ENCODE peak calls at places on chromosome 10, in ten cellular contexts. L, W, U, J, E, B, V, O, A and X are unnamed samples.

GRCh38 chr10:58701398-58702135 is 188.9 kb downstream of the BICC1 start:
- DNase-seq in L (no peak), W (no peak), U (peak), J (peak), E (peak), B (peak), V (no peak), O (no peak), A (peak), X (peak)

GRCh38 chr10:43307306-43307705 is 40.4 kb upstream of the RASGEF1A start:
- DNase-seq in L (no peak), W (no peak), U (no peak), J (no peak), E (no peak), B (no peak), V (no peak), O (no peak), A (no peak), X (no peak)

GRCh38 chr10:77391605-77392235 is 245.9 kb downstream of the KCNMA1 start:
- DNase-seq in L (peak), W (peak), U (peak), J (peak), E (peak), B (peak), V (peak), O (no peak), A (peak), X (peak)

GRCh38 chr10:12716042-12716441 is 285.5 kb downstream of the CCDC3 start:
- DNase-seq in L (no peak), W (no peak), U (no peak), J (no peak), E (no peak), B (no peak), V (no peak), O (no peak), A (no peak), X (no peak)

GRCh38 chr10:92789067-92789466 is 59.3 kb upstream of the EXOC6 start:
- DNase-seq in L (no peak), W (no peak), U (no peak), J (no peak), E (no peak), B (no peak), V (no peak), O (no peak), A (no peak), X (no peak)

GRCh38 chr10:114045071-114045737 is 1.5 kb downstream of the ADRB1 start:
- DNase-seq in L (peak), W (no peak), U (no peak), J (no peak), E (no peak), B (no peak), V (no peak), O (no peak), A (peak), X (no peak)

GRCh38 chr10:89845541-89846275 is 144.3 kb downstream of the KIF20B start:
- DNase-seq in L (no peak), W (peak), U (peak), J (peak), E (peak), B (peak), V (no peak), O (no peak), A (no peak), X (peak)

GRCh38 chr10:22427101-22427500 is 81.8 kb downstream of the SPAG6 start:
- DNase-seq in L (no peak), W (no peak), U (no peak), J (peak), E (peak), B (peak), V (peak), O (no peak), A (no peak), X (peak)

GRCh38 chr10:90222372-90222771 is 521.0 kb downstream of the KIF20B start:
- DNase-seq in L (no peak), W (peak), U (peak), J (peak), E (peak), B (peak), V (no peak), O (no peak), A (no peak), X (peak)

GRCh38 chr10:98125940-98126631 is 8.4 kb upstream of the R3HCC1L start:
- DNase-seq in L (no peak), W (no peak), U (no peak), J (no peak), E (no peak), B (no peak), V (no peak), O (no peak), A (no peak), X (no peak)

GRCh38 chr10:72081772-72082590 is 6.4 kb downstream of the SPOCK2 start:
- DNase-seq in L (no peak), W (no peak), U (no peak), J (peak), E (no peak), B (no peak), V (no peak), O (no peak), A (peak), X (no peak)

GRCh38 chr10:76523215-76523614 is 1091.8 kb downstream of the LRMDA start:
- DNase-seq in L (no peak), W (no peak), U (no peak), J (no peak), E (peak), B (no peak), V (no peak), O (no peak), A (no peak), X (peak)

GRCh38 chr10:536935-537334 is 152.5 kb downstream of the DIP2C start:
- DNase-seq in L (no peak), W (no peak), U (no peak), J (no peak), E (no peak), B (no peak), V (no peak), O (no peak), A (no peak), X (no peak)

GRCh38 chr10:86598151-86598550 is 56.2 kb upstream of the OPN4 start:
- DNase-seq in L (no peak), W (no peak), U (no peak), J (no peak), E (peak), B (no peak), V (no peak), O (no peak), A (no peak), X (peak)

GRCh38 chr10:71981024-71981867 is 17.1 kb downstream of the CHST3 start:
- DNase-seq in L (peak), W (no peak), U (no peak), J (no peak), E (peak), B (peak), V (no peak), O (no peak), A (no peak), X (peak)

GRCh38 chr10:93481931-93482834 is at the start of gene MYOF:
- DNase-seq in L (peak), W (peak), U (peak), J (peak), E (peak), B (peak), V (peak), O (peak), A (peak), X (peak)

GRCh38 chr10:132545659-132546367 is 8.2 kb downstream of the INPP5A start:
- DNase-seq in L (no peak), W (no peak), U (no peak), J (no peak), E (no peak), B (no peak), V (no peak), O (peak), A (no peak), X (no peak)
- H3K4me3 ChIP-seq in L (no peak), W (no peak), U (no peak), J (no peak), E (no peak), B (no peak), V (no peak), O (no peak), A (no peak), X (no peak)

GRCh38 chr10:102660891-102661613 is 16.8 kb downstream of the TRIM8 start:
- DNase-seq in L (peak), W (no peak), U (peak), J (no peak), E (peak), B (peak), V (no peak), O (no peak), A (peak), X (peak)
- TF ChIP-seq CTCF in L (no peak), W (no peak), U (no peak), J (no peak), E (no peak), B (no peak), V (no peak), O (no peak), A (no peak), X (no peak)

DNA sequence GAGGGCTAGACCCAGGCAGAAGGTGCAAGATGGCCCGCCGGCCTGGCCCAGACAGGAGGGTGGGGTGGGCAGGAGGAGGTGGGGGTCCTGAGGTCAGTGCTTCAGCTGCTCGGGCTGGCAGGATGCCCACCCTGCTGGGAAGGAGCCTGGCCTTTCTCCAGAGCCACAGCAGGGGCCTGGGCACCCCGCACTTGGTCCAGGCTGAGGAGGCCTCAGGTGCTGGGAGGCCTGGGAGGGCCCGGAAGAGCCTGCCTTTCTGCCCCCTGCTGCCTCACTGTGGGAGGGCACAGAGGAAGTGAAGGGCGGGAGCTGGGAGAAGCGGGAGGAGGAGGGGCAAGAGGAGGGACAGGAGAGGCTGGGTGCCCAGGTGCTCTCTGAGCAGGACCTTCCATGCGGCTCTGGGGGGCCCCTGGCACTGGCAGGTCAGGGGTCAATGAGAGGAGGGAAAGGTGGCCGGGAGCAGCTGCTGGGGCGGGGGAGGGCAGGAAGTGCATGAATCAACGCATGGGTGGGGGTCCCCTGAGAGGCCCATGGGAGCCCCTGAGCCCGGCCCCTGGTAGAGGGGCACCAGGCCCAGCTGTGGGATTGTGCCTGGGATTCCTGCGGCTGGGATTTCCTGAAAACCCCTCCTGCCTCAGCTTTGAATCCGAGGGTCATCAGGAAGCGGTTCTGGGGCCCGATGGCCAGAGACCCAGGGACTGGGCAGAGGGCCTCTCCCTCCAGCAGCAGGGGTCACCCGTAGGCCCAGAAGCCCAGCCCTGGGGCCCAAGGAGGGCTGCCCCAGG is 49.9 kb downstream of the PWWP2B start:
- DNase-seq in L (no peak), W (no peak), U (no peak), J (peak), E (no peak), B (no peak), V (peak), O (peak), A (peak), X (no peak)
- H3K4me3 ChIP-seq in L (no peak), W (no peak), U (no peak), J (peak), E (no peak), B (no peak), V (no peak), O (no peak), A (peak), X (no peak)

DNA sequence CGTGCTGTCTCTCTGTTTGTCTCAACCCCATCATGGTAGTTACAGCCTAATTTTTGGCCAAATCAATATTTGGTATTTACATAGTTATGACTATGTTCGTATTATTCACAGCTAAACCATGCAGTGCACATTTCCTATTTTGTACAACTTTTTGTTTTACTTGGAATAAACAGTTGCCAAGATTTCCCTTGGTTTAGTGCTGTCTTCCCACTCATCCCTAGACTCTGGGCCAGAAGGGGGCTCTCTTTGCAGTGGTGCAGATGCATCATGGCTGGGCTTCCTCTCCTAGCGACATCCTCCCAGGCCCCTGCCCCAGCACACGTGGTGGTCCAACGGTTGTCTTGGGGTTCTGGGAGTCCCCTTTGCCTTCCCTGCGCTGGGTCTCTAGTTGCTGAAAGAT is 151.6 kb downstream of the PTPN20 start:
- DNase-seq in L (peak), W (no peak), U (no peak), J (peak), E (no peak), B (no peak), V (no peak), O (no peak), A (no peak), X (peak)
- TF ChIP-seq CTCF in L (peak), W (peak), U (peak), J (peak), E (no peak), B (peak), V (no peak), O (no peak), A (no peak), X (peak)

GRCh38 chr10:132570265-132570664 is 32.7 kb downstream of the INPP5A start:
- DNase-seq in L (no peak), W (no peak), U (no peak), J (no peak), E (no peak), B (no peak), V (no peak), O (no peak), A (no peak), X (no peak)
- H3K4me3 ChIP-seq in L (no peak), W (no peak), U (no peak), J (no peak), E (no peak), B (no peak), V (no peak), O (no peak), A (no peak), X (no peak)

GRCh38 chr10:5567477-5567876 is 42.7 kb downstream of the CALML3 start:
- DNase-seq in L (no peak), W (no peak), U (no peak), J (no peak), E (no peak), B (no peak), V (no peak), O (no peak), A (no peak), X (no peak)

GRCh38 chr10:5565671-5566581 is 41.2 kb downstream of the CALML3 start:
- DNase-seq in L (no peak), W (peak), U (peak), J (peak), E (peak), B (no peak), V (no peak), O (peak), A (no peak), X (no peak)

GRCh38 chr10:5565205-5565545 is 40.4 kb downstream of the CALML3 start:
- DNase-seq in L (no peak), W (no peak), U (no peak), J (no peak), E (no peak), B (no peak), V (no peak), O (peak), A (no peak), X (no peak)

GRCh38 chr10:5564537-5565204 is 39.9 kb downstream of the CALML3 start:
- DNase-seq in L (no peak), W (no peak), U (no peak), J (no peak), E (no peak), B (no peak), V (no peak), O (peak), A (no peak), X (no peak)

GRCh38 chr10:5566606-5567005 is 41.8 kb downstream of the CALML3 start:
- DNase-seq in L (no peak), W (no peak), U (no peak), J (peak), E (no peak), B (no peak), V (no peak), O (no peak), A (no peak), X (no peak)
- TF ChIP-seq CTCF in L (no peak), W (no peak), U (no peak), J (no peak), E (no peak), B (no peak), V (no peak), O (no peak), A (no peak), X (no peak)

GRCh38 chr10:8084799-8085198 is 30.3 kb downstream of the GATA3 start:
- DNase-seq in L (no peak), W (no peak), U (no peak), J (no peak), E (no peak), B (no peak), V (no peak), O (no peak), A (no peak), X (no peak)

GRCh38 chr10:8088504-8088903 is 34.0 kb downstream of the GATA3 start:
- DNase-seq in L (no peak), W (no peak), U (no peak), J (no peak), E (no peak), B (no peak), V (no peak), O (no peak), A (no peak), X (no peak)

DNA sequence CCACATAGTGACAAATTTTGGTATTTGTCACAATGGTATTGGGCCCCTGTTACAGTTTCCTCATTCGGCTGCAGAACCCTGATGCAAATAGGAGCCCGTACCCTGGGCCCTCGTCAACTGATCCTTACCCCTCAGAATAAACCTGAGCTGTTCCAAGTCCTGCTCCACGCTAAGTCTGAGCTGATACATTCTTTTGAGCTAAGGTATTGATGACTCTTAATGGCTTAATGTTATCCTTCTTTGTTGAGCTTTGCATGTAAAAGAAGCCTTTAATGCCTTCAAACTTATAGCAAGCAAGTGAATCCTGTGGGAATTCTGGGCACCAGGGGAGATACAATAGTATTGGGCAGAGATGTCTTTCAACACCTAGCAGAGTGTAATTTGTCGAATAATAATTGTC is 31.8 kb downstream of the GATA3 start:
- DNase-seq in L (peak), W (no peak), U (no peak), J (no peak), E (no peak), B (no peak), V (no peak), O (no peak), A (no peak), X (no peak)
- H3K4me3 ChIP-seq in L (no peak), W (no peak), U (no peak), J (no peak), E (no peak), B (no peak), V (no peak), O (no peak), A (no peak), X (no peak)

GRCh38 chr10:130111848-130112180 is 1.2 kb upstream of the C10orf143 start:
- DNase-seq in L (no peak), W (no peak), U (no peak), J (no peak), E (no peak), B (no peak), V (no peak), O (no peak), A (no peak), X (no peak)

GRCh38 chr10:130109796-130110235 is 814 bp downstream of the C10orf143 start:
- DNase-seq in L (peak), W (peak), U (peak), J (peak), E (peak), B (peak), V (peak), O (no peak), A (peak), X (peak)

GRCh38 chr10:130110236-130111114 is at the start of gene C10orf143:
- DNase-seq in L (peak), W (peak), U (peak), J (peak), E (peak), B (peak), V (peak), O (peak), A (peak), X (peak)

GRCh38 chr10:130112821-130113220 is 2.2 kb upstream of the C10orf143 start:
- DNase-seq in L (no peak), W (no peak), U (no peak), J (no peak), E (no peak), B (no peak), V (no peak), O (no peak), A (no peak), X (no peak)

DNA sequence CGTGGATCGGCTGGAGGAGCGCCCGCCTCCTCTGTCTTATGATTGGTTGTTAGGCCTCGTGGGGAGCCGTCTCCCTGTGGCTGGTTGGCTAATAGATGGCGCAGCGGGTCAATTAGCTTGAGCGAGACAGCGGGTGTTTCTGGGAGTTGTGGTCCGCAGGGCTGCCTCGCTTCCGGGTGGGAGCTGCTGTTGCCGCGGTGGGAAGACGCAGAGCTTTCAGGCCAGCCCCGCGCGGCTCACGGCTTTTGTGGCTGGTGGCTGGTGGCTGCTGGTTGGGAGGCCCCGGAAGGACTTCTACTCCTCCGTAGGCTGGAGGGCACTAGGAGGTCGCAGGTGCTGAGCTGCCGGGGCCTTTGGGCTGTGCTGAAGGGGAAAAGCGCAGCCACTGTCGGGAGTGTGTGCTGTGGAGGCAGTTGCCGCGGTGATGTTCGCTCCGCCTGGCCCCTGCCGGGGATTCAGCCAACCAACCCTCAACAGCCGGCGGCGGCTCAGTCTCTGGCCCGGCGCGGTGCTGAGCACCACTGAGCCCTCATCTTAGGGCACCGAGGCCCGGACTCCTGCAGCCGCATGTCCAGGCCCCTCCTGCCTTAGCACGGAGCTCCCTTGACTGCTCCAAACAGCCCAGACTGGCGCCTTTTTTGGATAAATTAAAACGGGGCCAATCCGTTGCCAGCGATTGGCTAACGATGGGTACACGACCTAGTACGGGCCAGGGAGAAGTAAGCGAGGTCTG is 651 bp upstream of the C10orf143 start:
- DNase-seq in L (peak), W (peak), U (peak), J (peak), E (peak), B (peak), V (peak), O (peak), A (peak), X (peak)
- TF ChIP-seq CTCF in L (no peak), W (no peak), U (no peak), J (no peak), E (no peak), B (no peak), V (no peak), O (no peak), A (no peak), X (peak)